ENCODE peak calls at places on chromosome 9, in six cellular contexts. A, W, Q, Z, J and B are unnamed samples.

GRCh38 chr9:96853711-96854072 is 622 bp downstream of the ZNF782 start:
- DNase-seq in Q (no peak), J (no peak), W (no peak), A (peak), Z (peak), B (no peak)

GRCh38 chr9:109143881-109144562 is 23.0 kb downstream of the FRRS1L start:
- DNase-seq in Z (no peak), Q (no peak), J (no peak), W (peak), A (peak), B (no peak)

GRCh38 chr9:74838351-74838750 is 49.4 kb downstream of the TRPM6 start:
- DNase-seq in Z (no peak), W (no peak), A (peak), Q (no peak), J (no peak), B (no peak)

GRCh38 chr9:108815156-108815555 is 40.6 kb downstream of the ACTL7B start:
- DNase-seq in Q (no peak), J (no peak), W (no peak), A (peak), Z (no peak), B (no peak)

GRCh38 chr9:131854334-131854733 is 114.5 kb upstream of the RAPGEF1 start:
- DNase-seq in A (no peak), W (no peak), J (no peak), Q (no peak), Z (no peak), B (no peak)

GRCh38 chr9:22216730-22217160 is 207.6 kb upstream of the CDKN2B start:
- DNase-seq in Q (no peak), W (no peak), Z (no peak), A (no peak), J (no peak), B (no peak)

GRCh38 chr9:137111788-137112563 is 2.6 kb downstream of the DPP7 start:
- DNase-seq in W (no peak), Z (no peak), J (no peak), Q (no peak), A (no peak), B (no peak)

GRCh38 chr9:136339173-136339957 is 12.0 kb downstream of the GPSM1 start:
- DNase-seq in Z (peak), J (peak), Q (no peak), W (peak), A (peak), B (no peak)

GRCh38 chr9:26301659-26302058 is 590.9 kb downstream of the CAAP1 start:
- DNase-seq in W (no peak), Q (no peak), Z (no peak), A (no peak), J (no peak), B (no peak)

GRCh38 chr9:83744206-83744605 is 36.4 kb upstream of the UBQLN1 start:
- DNase-seq in A (no peak), Z (no peak), Q (no peak), J (no peak), W (no peak), B (no peak)

GRCh38 chr9:135243201-135244190 is 156.0 kb downstream of the OLFM1 start:
- DNase-seq in A (no peak), J (peak), W (no peak), Q (peak), Z (no peak), B (no peak)

GRCh38 chr9:107276966-107277710 is 5.9 kb upstream of the RAD23B start:
- DNase-seq in Z (no peak), A (no peak), J (no peak), W (no peak), Q (no peak), B (no peak)

GRCh38 chr9:26361010-26361409 is 531.6 kb downstream of the CAAP1 start:
- DNase-seq in Z (no peak), Q (no peak), J (no peak), A (no peak), W (no peak), B (no peak)

GRCh38 chr9:88745281-88746001 is 210.5 kb downstream of the NXNL2 start:
- DNase-seq in W (no peak), J (no peak), Q (no peak), A (no peak), Z (no peak), B (peak)

GRCh38 chr9:80885894-80886293 is 803.5 kb downstream of the TLE1 start:
- DNase-seq in Q (no peak), W (no peak), Z (no peak), A (peak), J (no peak), B (peak)

GRCh38 chr9:97548819-97549540 is 47.5 kb downstream of the TMOD1 start:
- DNase-seq in J (no peak), Z (no peak), A (no peak), W (no peak), Q (no peak), B (peak)

GRCh38 chr9:26685857-26686256 is 206.7 kb downstream of the CAAP1 start:
- DNase-seq in Q (no peak), J (no peak), Z (no peak), A (peak), W (no peak), B (no peak)

GRCh38 chr9:15834541-15834940 is 281.7 kb downstream of the CCDC171 start:
- DNase-seq in A (no peak), W (no peak), Q (no peak), Z (no peak), J (no peak), B (no peak)

GRCh38 chr9:120161801-120162200 is 418.2 kb downstream of the CDK5RAP2 start:
- DNase-seq in Z (no peak), Q (no peak), W (no peak), A (no peak), J (no peak), B (no peak)

GRCh38 chr9:95224371-95225015 is 93.0 kb downstream of the FANCC start:
- DNase-seq in Q (no peak), Z (no peak), J (no peak), W (no peak), A (no peak), B (no peak)
- H3K27ac ChIP-seq in Q (no peak), Z (no peak), J (no peak), W (no peak), A (no peak), B (no peak)

GRCh38 chr9:124478014-124478753 is 27.9 kb downstream of the ADGRD2 start:
- DNase-seq in Z (no peak), J (no peak), Q (no peak), A (peak), W (no peak), B (no peak)
- H3K4me3 ChIP-seq in Z (no peak), J (no peak), Q (no peak), A (no peak), W (no peak), B (no peak)

DNA sequence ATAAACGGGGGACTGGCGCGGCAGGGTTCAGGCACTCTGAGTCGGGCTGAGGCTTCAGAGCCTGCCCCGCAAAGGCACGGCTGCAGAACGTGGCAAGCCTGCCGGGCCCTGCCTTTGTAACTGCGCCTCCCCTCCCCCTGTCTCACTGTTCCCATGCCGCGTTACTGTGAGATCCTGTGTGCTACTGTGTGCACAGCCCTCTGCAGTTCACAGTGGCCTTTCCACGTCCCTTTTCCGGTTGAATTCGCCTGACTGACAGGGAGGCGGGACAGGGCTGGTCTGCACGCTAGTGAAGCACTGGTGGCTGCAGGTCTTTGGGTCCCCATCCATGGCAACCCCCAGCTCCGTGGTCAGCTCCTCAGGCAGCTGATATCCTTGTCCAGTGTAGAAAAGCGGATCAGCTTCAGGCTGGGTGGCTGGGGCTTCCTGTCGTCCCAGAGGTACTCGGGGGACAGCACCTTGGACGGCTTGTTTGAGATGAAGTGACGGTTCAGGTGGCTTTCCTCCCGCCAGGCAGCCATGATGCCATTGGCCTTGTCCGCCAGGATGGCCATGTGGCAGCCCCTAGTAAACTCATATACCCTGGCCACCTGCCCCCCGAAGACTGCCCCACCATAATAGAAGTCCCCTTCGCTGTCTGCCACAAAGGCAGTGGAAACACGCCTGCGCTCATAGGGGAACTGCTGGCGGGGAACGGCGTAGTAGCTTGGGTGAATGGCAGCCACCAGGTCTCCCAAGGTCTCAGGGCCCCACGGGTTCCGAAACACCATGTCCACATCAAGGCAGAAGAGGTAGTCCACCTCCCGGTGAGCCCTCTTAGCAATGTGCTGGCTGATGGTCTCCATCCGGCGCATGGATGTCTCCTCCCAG is 10.3 kb downstream of the GBGT1 start:
- DNase-seq in Z (no peak), Q (peak), A (no peak), J (peak), W (no peak), B (no peak)
- H3K27ac ChIP-seq in Z (no peak), Q (no peak), A (no peak), J (no peak), W (no peak), B (no peak)

GRCh38 chr9:34988218-34989055 is 1.1 kb upstream of the DNAJB5 start:
- DNase-seq in Z (peak), J (no peak), Q (peak), A (peak), W (peak), B (peak)
- H3K4me3 ChIP-seq in Z (peak), J (peak), Q (peak), A (peak), W (peak), B (peak)